ENCODE peak calls at places on chromosome 14, in five cellular contexts. L, B, D, S and A are unnamed samples.

GRCh38 chr14:76767681-76768055 is 6.4 kb downstream of the VASH1 start:
- DNase-seq in D (peak; percentile 61), S (no peak), L (no peak), B (no peak), A (no peak)

GRCh38 chr14:34252227-34252626 is 209.8 kb downstream of the SPTSSA start:
- DNase-seq in S (no peak), D (no peak), L (no peak), B (no peak), A (no peak)

GRCh38 chr14:88835661-88836060 is 11.2 kb downstream of the TTC8 start:
- DNase-seq in L (no peak), D (no peak), B (no peak), S (no peak), A (no peak)

GRCh38 chr14:89500303-89500702 is 83.3 kb upstream of the FOXN3 start:
- DNase-seq in S (no peak), D (no peak), B (no peak), L (no peak), A (no peak)

GRCh38 chr14:90569201-90569600 is 172.4 kb downstream of the CALM1 start:
- DNase-seq in D (no peak), S (no peak), B (no peak), L (no peak), A (no peak)

GRCh38 chr14:84095796-84096195 is 1434.1 kb upstream of the FLRT2 start:
- DNase-seq in L (no peak), B (no peak), D (no peak), S (no peak), A (no peak)

GRCh38 chr14:32697704-32698103 is 241.0 kb upstream of the NPAS3 start:
- DNase-seq in B (no peak), S (no peak), L (no peak), D (no peak), A (no peak)

GRCh38 chr14:49904270-49904669 is 11.4 kb downstream of the ARF6 start:
- DNase-seq in S (no peak), B (no peak), D (no peak), L (no peak), A (no peak)

GRCh38 chr14:68014771-68015170 is 195.2 kb downstream of the RAD51B start:
- DNase-seq in L (no peak), D (no peak), B (no peak), S (no peak), A (no peak)

GRCh38 chr14:20415723-20416622 is 2.7 kb upstream of the TEP1 start:
- DNase-seq in D (no peak), B (peak; percentile 53), L (peak; percentile 63), S (peak; percentile 58), A (no peak)

GRCh38 chr14:49637534-49638078 is 2.6 kb upstream of the DNAAF2 start:
- DNase-seq in B (no peak), L (no peak), D (no peak), S (no peak), A (no peak)

GRCh38 chr14:50714452-50715073 is 46.5 kb upstream of the SAV1 start:
- DNase-seq in L (peak; percentile 20), B (peak; percentile 54), S (peak; percentile 31), D (no peak), A (no peak)

GRCh38 chr14:42806909-42807315 is 1200.2 kb downstream of the LRFN5 start:
- DNase-seq in D (no peak), L (no peak), B (no peak), S (no peak), A (no peak)

GRCh38 chr14:50127802-50128201 is 11.4 kb upstream of the VCPKMT start:
- DNase-seq in D (no peak), B (no peak), L (no peak), S (no peak), A (no peak)

GRCh38 chr14:84969501-84969900 is 560.4 kb upstream of the FLRT2 start:
- DNase-seq in D (no peak), S (no peak), B (no peak), L (no peak), A (no peak)

GRCh38 chr14:75252254-75252837 is 26.3 kb upstream of the FOS start:
- DNase-seq in B (no peak), L (no peak), D (peak; percentile 83), S (no peak), A (no peak)

GRCh38 chr14:41925409-41925808 is 318.7 kb downstream of the LRFN5 start:
- DNase-seq in S (peak; percentile 48), L (no peak), B (peak; percentile 51), D (no peak), A (no peak)

GRCh38 chr14:30443368-30444007 is 115.5 kb upstream of the G2E3 start:
- DNase-seq in D (no peak), L (no peak), B (peak; percentile 66), S (peak; percentile 69), A (no peak)
- H3K27me3 ChIP-seq in D (peaks cover 22% of the 10 kb centered on the region), L (peaks cover 19% of the 10 kb centered on the region), B (no peaks in the 10 kb centered on the region), S (no peaks in the 10 kb centered on the region), A (no peaks in the 10 kb centered on the region)

DNA sequence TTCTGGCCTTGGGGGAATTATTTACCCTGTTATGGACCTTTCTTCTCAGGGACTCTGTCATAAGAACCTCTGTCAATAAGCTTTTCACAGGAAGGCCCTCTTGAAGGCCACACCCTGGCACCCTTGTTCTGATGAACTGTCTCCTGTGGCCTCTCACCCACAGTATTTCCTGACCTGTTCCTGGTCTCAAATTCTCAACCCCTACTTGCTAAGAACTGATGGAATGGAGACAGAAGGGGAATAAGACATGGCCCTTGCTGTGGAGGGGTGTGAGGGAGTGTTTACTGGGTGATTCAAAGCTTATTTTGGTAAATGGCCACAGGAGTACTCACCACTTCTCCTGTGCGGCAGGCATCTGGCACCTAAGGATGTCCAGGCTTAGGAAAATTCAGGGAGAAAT is 1082.9 kb downstream of the BCL11B start:
- DNase-seq in B (no peak), D (no peak), L (peak; percentile 78), S (no peak), A (no peak)
- H3K4me3 ChIP-seq in B (no peak overlapping the region), D (no peak overlapping the region), L (no peak overlapping the region), S (no peak overlapping the region), A (peak overlapping the region; percentile 52)

GRCh38 chr14:54220122-54220691 is 176.6 kb upstream of the CDKN3 start:
- DNase-seq in D (no peak), B (peak; percentile 53), S (peak; percentile 46), L (no peak), A (no peak)

GRCh38 chr14:54221432-54221803 is 175.4 kb upstream of the CDKN3 start:
- DNase-seq in S (no peak), D (no peak), B (no peak), L (no peak), A (no peak)

GRCh38 chr14:54223978-54224377 is 172.8 kb upstream of the CDKN3 start:
- DNase-seq in D (no peak), S (no peak), L (no peak), B (no peak), A (no peak)

GRCh38 chr14:54220697-54221431 is 175.9 kb upstream of the CDKN3 start:
- DNase-seq in B (no peak), D (no peak), S (no peak), L (no peak), A (no peak)

GRCh38 chr14:54221971-54222370 is 174.8 kb upstream of the CDKN3 start:
- DNase-seq in S (peak; percentile 52), B (no peak), L (no peak), D (no peak), A (no peak)
- H3K27me3 ChIP-seq in S (peaks cover 71% of the 10 kb centered on the region), B (no peaks in the 10 kb centered on the region), L (no peaks in the 10 kb centered on the region), D (peaks cover 72% of the 10 kb centered on the region), A (peaks cover 8% of the 10 kb centered on the region)

GRCh38 chr14:97688626-97689336 is 891.6 kb downstream of the VRK1 start:
- DNase-seq in S (no peak), D (no peak), B (no peak), L (no peak), A (no peak)

GRCh38 chr14:97692084-97692483 is 894.9 kb downstream of the VRK1 start:
- DNase-seq in D (no peak), L (no peak), S (no peak), B (no peak), A (no peak)

DNA sequence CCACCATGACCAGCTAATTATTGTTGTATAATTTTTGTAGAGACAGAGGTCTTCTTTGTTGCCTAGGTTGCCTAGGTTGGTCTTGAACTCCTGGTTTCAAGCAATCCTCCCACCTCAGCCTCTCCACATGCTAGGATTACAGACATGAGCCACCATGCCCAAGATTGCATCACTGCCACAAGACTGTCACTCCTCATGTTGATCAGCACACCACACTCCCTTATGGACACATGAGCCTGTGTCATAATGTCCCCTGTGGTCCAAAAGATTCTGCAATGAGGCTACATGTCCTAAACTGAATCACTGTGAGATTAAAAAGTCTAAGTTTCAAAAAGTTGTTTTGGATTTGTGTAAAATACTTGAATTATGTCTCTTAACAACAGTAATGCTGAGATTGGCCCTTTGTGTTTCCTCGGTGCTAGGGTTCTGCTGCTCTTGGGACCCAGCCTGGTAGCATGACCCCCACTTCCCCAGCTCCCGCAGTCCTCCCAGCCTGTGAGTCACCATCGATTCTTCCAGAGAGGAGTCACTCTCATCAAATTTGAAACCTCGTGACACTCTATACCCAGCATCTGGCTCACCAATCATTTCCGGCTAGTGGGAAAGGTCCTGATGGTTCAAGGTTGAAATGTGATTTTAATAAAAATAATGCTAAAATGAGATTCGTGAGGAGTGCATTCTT is 890.9 kb downstream of the VRK1 start:
- DNase-seq in B (no peak), S (no peak), L (no peak), D (no peak), A (no peak)
- H3K4me3 ChIP-seq in B (no peak overlapping the region), S (no peak overlapping the region), L (no peak overlapping the region), D (no peak overlapping the region), A (no peak overlapping the region)

GRCh38 chr14:95998656-95999055 is 40.5 kb upstream of the C14orf132 start:
- DNase-seq in L (no peak), S (no peak), B (peak; percentile 14), D (no peak), A (no peak)
- H3K27me3 ChIP-seq in L (peaks cover 12% of the 10 kb centered on the region), S (no peaks in the 10 kb centered on the region), B (no peaks in the 10 kb centered on the region), D (peaks cover 57% of the 10 kb centered on the region), A (peaks cover 7% of the 10 kb centered on the region)

DNA sequence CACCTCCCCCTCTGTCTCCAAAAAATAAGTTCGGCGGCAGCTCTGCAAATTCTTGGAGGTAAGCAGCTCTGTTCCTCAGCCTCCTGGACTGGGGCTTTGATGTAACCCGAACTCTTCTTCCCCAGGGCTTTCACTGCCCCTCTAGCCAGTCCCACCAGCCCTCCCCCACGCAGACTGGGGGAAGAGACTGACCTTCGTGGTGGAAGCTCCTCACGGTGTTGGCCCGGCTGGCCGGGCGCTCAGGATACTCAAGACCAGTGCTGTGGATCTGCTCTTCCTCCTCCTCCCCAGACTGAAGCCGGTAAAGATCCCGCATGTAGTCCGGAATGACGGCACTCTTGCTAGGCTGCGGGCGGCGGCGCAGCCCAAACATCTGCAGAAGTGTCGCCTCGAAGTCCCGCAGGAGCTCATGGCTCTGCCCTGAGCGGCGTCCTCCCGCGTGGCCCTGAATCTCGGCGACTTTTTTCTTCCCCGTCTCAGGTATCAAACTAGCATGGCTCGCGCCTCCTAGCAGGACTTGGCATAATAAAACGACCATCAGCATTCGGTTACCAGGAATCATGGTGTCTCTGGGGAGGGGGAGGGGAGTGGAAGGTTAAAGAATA is 4.9 kb downstream of the BMP4 start:
- DNase-seq in B (peak; percentile 44), D (no peak), L (no peak), S (peak; percentile 57), A (no peak)
- H3K4me3 ChIP-seq in B (peak overlapping the region; percentile 63), D (no peak overlapping the region), L (no peak overlapping the region), S (peak overlapping the region; percentile 63), A (no peak overlapping the region)

DNA sequence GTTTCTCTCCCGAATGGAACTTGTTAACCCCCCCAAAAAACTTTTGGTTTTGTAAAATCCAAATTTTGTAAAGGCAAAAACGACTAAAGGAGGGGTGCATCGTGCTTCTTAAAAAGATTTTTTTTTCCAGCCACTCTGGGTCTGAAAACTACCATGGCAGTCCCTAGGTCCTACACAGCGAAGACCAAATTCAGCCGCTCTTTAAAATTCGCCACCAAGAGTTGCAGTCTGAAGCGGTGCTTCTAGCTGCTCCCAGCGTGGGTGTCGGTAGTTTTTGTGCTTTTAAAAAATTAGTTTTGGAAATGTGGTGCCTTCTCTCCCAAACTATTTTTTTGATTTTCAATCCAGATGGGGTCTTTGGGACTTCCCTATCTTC is 890 bp upstream of the GSC start:
- DNase-seq in D (peak; percentile 6), B (no peak), S (peak; percentile 62), L (no peak), A (no peak)
- H3K27me3 ChIP-seq in D (peaks cover 100% of the 10 kb centered on the region), B (peaks cover 100% of the 10 kb centered on the region), S (peaks cover 100% of the 10 kb centered on the region), L (no peaks in the 10 kb centered on the region), A (peaks cover 40% of the 10 kb centered on the region)